ENCODE peak calls at places on chromosomes 4 and X, in nine cellular contexts. Q, F, J, R, D, Z, P, V and I are unnamed samples.

GRCh38 chr4:140707325-140707724 is 48.9 kb downstream of the TBC1D9 start:
- DNase-seq in V (no peak), D (no peak), J (no peak), Q (no peak), P (no peak), Z (no peak), R (no peak), F (no peak), I (no peak)

GRCh38 chr4:138643827-138644226 is 371.8 kb upstream of the NOCT start:
- DNase-seq in P (no peak), Z (no peak), J (no peak), Q (no peak), R (peak), D (no peak), V (no peak), F (no peak), I (no peak)

GRCh38 chr4:75494563-75494962 is 19.6 kb downstream of the RCHY1 start:
- DNase-seq in J (no peak), P (no peak), R (peak), Z (no peak), F (no peak), Q (no peak), V (no peak), D (no peak), I (no peak)

GRCh38 chr4:56128231-56128630 is 179.5 kb downstream of the CEP135 start:
- DNase-seq in Q (no peak), Z (no peak), F (no peak), J (peak), R (peak), D (no peak), V (no peak), P (no peak), I (no peak)

GRCh38 chr4:59553063-59553738 is 1646.9 kb upstream of the ADGRL3 start:
- DNase-seq in P (no peak), R (no peak), D (no peak), F (peak), Q (no peak), J (peak), V (no peak), Z (no peak), I (no peak)

GRCh38 chrX:54413753-54414152 is 26.5 kb upstream of the TSR2 start:
- DNase-seq in Q (no peak), V (no peak), J (no peak), P (no peak), R (no peak), Z (no peak), D (no peak), F (no peak), I (no peak)

GRCh38 chr4:158970786-158971185 is 132.1 kb upstream of the RAPGEF2 start:
- DNase-seq in F (no peak), P (no peak), Q (no peak), J (no peak), Z (no peak), R (peak), D (no peak), V (no peak), I (no peak)

GRCh38 chr4:165707126-165707525 is 165.9 kb upstream of the TLL1 start:
- DNase-seq in R (no peak), P (no peak), V (no peak), J (no peak), D (no peak), F (no peak), Q (no peak), Z (no peak), I (no peak)

GRCh38 chrX:31132803-31133202 is 61.0 kb upstream of the FTHL17 start:
- DNase-seq in V (no peak), P (no peak), F (no peak), R (no peak), J (no peak), Q (no peak), Z (no peak), D (no peak), I (no peak)

GRCh38 chr4:37891221-37892159 is 606 bp downstream of the TBC1D1 start:
- DNase-seq in Q (peak), Z (peak), D (peak), F (peak), R (peak), J (peak), P (peak), V (no peak), I (peak)

GRCh38 chr4:145098675-145099037 is 545 bp downstream of the ABCE1 start:
- DNase-seq in J (peak), V (no peak), D (peak), Q (peak), P (no peak), R (peak), Z (peak), F (peak), I (peak)

GRCh38 chr4:7218686-7219085 is 26.3 kb downstream of the SORCS2 start:
- DNase-seq in Q (no peak), J (no peak), F (no peak), D (no peak), Z (no peak), V (no peak), R (no peak), P (no peak), I (no peak)

GRCh38 chrX:69150294-69150960 is 14.8 kb downstream of the PJA1 start:
- DNase-seq in Q (no peak), R (no peak), F (no peak), P (no peak), J (no peak), D (no peak), Z (no peak), V (no peak), I (no peak)

GRCh38 chr4:163621844-163622243 is 127.4 kb downstream of the TMA16 start:
- DNase-seq in J (no peak), R (no peak), D (no peak), P (no peak), F (no peak), Q (no peak), Z (no peak), V (no peak), I (no peak)

GRCh38 chrX:110162867-110163266 is 155.0 kb downstream of the AMMECR1 start:
- DNase-seq in D (no peak), R (no peak), V (no peak), Z (no peak), F (no peak), P (no peak), J (no peak), Q (no peak), I (no peak)

GRCh38 chr4:150001815-150002214 is 76.4 kb upstream of the DCLK2 start:
- DNase-seq in J (no peak), R (peak), Q (no peak), V (no peak), D (no peak), Z (no peak), P (no peak), F (no peak), I (no peak)

GRCh38 chr4:2071912-2072867 is 13.1 kb downstream of the NAT8L start:
- DNase-seq in Q (no peak), Z (no peak), D (peak), P (no peak), R (no peak), F (no peak), J (no peak), V (no peak), I (no peak)

GRCh38 chr4:143641406-143641805 is 59.1 kb downstream of the FREM3 start:
- DNase-seq in Z (no peak), D (no peak), P (no peak), J (peak), F (no peak), R (no peak), Q (no peak), V (no peak), I (no peak)

GRCh38 chr4:37732787-37733186 is 46.6 kb upstream of the RELL1 start:
- DNase-seq in R (no peak), V (no peak), Q (no peak), F (no peak), J (no peak), P (no peak), D (no peak), Z (no peak), I (no peak)

GRCh38 chr4:140096921-140097320 is 57.1 kb downstream of the MAML3 start:
- DNase-seq in R (peak), J (no peak), V (no peak), D (no peak), F (no peak), Q (no peak), Z (no peak), P (no peak), I (no peak)

GRCh38 chr4:139607302-139608060 is 51.5 kb upstream of the SETD7 start:
- DNase-seq in P (no peak), Z (no peak), Q (no peak), F (no peak), J (no peak), D (no peak), V (no peak), R (no peak), I (no peak)

GRCh38 chr4:31461425-31461824 is 741.3 kb downstream of the PCDH7 start:
- DNase-seq in R (no peak), Q (no peak), P (no peak), D (no peak), J (no peak), Z (no peak), V (no peak), F (no peak), I (no peak)

GRCh38 chr4:182286035-182286434 is 42.8 kb downstream of the TENM3 start:
- DNase-seq in J (no peak), V (peak), Q (no peak), D (no peak), P (no peak), F (no peak), Z (no peak), R (peak), I (no peak)

GRCh38 chr4:125677665-125678307 is 363.0 kb downstream of the FAT4 start:
- DNase-seq in F (no peak), Q (no peak), J (peak), D (no peak), R (no peak), V (no peak), Z (no peak), P (no peak), I (no peak)

GRCh38 chr4:84849051-84849640 is 117.3 kb downstream of the WDFY3 start:
- DNase-seq in D (no peak), J (no peak), Q (no peak), V (no peak), Z (no peak), R (no peak), P (no peak), F (no peak), I (no peak)

GRCh38 chr4:87465739-87466366 is 43.5 kb downstream of the NUDT9 start:
- DNase-seq in D (no peak), J (peak), Z (no peak), V (no peak), F (peak), Q (no peak), R (peak), P (no peak), I (peak)

GRCh38 chr4:184312126-184312525 is 94.5 kb upstream of the ENPP6 start:
- DNase-seq in D (no peak), V (peak), J (no peak), Z (no peak), P (no peak), Q (no peak), F (no peak), R (no peak), I (no peak)

GRCh38 chrX:153406903-153407302 is 4.4 kb upstream of the ZFP92 start:
- DNase-seq in D (no peak), P (no peak), F (no peak), Z (no peak), V (no peak), J (no peak), R (no peak), Q (no peak), I (no peak)

GRCh38 chr4:128329638-128330037 is 42.0 kb upstream of the PGRMC2 start:
- DNase-seq in Z (no peak), F (no peak), Q (no peak), R (no peak), J (no peak), P (no peak), D (no peak), V (no peak), I (no peak)

GRCh38 chr4:167032876-167033275 is 201.4 kb downstream of the SPOCK3 start:
- DNase-seq in P (no peak), Z (no peak), F (no peak), V (no peak), D (no peak), R (peak), J (peak), Q (no peak), I (no peak)

GRCh38 chr4:153651961-153652784 is 31.9 kb upstream of the TLR2 start:
- DNase-seq in J (no peak), Z (no peak), R (no peak), V (no peak), F (no peak), P (no peak), D (no peak), Q (peak), I (no peak)

GRCh38 chr4:1295405-1296055 is 5.8 kb downstream of the MAEA start:
- DNase-seq in V (peak), F (no peak), Q (peak), J (no peak), R (no peak), D (peak), Z (no peak), P (no peak), I (no peak)

GRCh38 chr4:141347738-141348524 is 127.2 kb downstream of the ZNF330 start:
- DNase-seq in V (no peak), F (no peak), P (no peak), Z (no peak), J (peak), R (peak), D (no peak), Q (no peak), I (no peak)

GRCh38 chr4:94397635-94398034 is 54.1 kb upstream of the PDLIM5 start:
- DNase-seq in P (no peak), F (no peak), J (no peak), R (no peak), Q (no peak), V (no peak), D (no peak), Z (no peak), I (no peak)

GRCh38 chr4:36256398-36256828 is 12.1 kb upstream of the ARAP2 start:
- DNase-seq in P (no peak), R (no peak), J (no peak), Z (peak), Q (no peak), V (no peak), D (no peak), F (no peak), I (no peak)

GRCh38 chrX:38117485-38117884 is 103.2 kb downstream of the SRPX start:
- DNase-seq in P (peak), J (peak), D (no peak), Q (no peak), V (no peak), F (no peak), R (peak), Z (no peak), I (no peak)

GRCh38 chr4:53705151-53705764 is 114.0 kb upstream of the LNX1 start:
- DNase-seq in Q (no peak), Z (no peak), P (no peak), J (no peak), D (no peak), F (no peak), R (no peak), V (no peak), I (no peak)

GRCh38 chrX:43467608-43468234 is 188.4 kb upstream of the MAOA start:
- DNase-seq in J (no peak), Q (no peak), R (no peak), V (no peak), F (no peak), D (no peak), P (no peak), Z (no peak), I (no peak)

DNA sequence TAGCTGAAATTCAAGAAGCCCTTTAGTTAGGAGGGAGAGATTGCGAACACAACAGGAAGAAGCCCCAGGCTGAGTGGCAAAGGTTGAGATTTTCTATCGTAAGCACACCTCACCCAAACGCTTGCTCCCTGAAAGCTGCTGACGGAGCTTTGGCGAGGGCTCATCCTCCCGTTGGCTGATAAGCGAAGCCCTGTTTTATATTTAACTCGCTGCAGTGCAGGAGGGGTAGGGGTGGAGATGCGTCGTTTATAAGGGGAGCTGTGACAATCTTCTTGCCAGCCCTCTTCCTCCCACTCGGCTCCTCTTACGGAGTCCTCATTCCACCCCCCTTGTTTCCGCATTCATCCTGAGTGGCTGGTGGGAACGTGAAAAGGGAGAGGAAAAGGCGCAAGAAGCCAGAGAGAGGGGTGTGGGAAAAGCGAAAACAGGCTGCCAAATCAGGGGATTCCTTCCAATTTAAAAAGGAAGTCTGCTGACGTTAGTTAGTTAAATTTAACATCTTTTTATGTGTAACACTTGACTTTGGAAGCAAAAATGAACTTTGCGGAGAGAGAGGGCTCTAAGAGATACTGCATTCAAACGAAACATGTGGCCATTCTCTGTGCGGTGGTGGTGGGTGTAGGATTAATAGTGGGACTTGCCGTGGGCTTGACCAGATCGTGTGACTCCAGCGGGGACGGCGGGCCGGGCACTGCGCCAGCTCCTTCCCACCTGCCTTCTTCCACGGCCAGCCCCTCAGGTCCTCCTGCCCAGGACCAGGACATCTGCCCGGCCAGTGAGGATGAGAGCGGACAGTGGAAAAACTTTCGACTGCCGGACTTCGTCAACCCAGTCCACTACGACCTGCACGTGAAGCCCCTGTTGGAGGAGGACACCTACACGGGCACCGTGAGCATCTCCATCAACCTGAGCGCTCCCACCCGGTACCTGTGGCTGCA is at the start of gene ENPEP:
- DNase-seq in J (no peak), V (peak), F (no peak), P (no peak), D (peak), R (peak), Z (peak), Q (no peak), I (peak)
- H3K4me3 ChIP-seq in J (no peak), V (no peak), F (peak), P (peak), D (no peak), R (peak), Z (peak), Q (peak), I (peak)

GRCh38 chr4:44727471-44727870 is 1.1 kb upstream of the GNPDA2 start:
- DNase-seq in Z (no peak), F (no peak), V (no peak), D (no peak), J (no peak), Q (no peak), P (no peak), R (no peak), I (no peak)

GRCh38 chr4:44725166-44725565 is 1.2 kb downstream of the GNPDA2 start:
- DNase-seq in V (no peak), P (no peak), F (no peak), D (no peak), J (no peak), Q (no peak), R (peak), Z (no peak), I (no peak)

GRCh38 chr4:44722001-44722400 is 4.4 kb downstream of the GNPDA2 start:
- DNase-seq in Z (no peak), V (no peak), P (no peak), J (no peak), F (no peak), R (no peak), D (no peak), Q (no peak), I (no peak)

DNA sequence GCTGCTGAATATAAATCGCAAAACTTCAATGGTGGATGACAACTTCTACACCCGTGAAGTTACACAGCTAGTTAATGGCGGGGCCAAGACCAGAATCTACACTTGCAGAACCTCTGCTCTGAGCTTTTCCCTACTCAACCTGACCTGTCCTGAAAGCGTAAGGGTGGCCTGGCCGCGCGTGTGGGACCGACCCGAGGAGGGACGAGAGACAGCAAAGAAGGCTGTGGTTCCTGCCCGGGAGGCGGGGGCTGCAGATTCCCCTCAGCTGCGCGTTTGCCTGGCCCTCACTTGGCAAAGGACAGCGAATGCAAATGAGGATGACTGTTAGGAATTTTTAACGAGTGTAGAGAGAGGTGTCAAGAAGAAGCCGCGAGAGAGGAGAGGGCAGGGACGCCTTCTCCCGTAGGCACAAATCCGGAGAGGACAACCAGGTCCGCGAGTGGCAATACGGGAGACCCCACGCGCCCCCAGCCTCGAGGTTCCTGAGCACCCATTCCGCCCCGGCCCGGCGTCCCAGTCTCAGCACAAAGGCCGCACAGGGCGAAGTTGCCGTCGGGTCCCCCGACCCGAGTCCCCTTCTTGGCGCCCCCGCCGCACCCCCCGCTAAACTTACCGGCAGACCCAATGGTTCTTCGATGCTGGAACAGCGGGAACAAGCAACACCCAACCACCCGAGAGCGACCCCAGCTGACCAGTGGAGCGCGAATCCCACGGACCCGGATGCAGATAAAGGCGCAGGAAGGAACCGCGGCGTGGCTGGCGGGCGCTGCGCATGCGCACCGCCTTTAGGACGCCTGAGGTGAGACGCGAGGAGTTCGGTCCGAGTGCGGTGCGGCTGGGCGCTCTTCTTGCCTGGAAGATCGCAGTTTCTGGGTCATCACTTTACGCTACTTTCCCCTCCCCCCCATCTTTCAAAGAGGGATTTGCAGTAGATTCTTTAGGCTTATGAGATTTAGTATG is at the start of gene GNPDA2:
- DNase-seq in Q (peak), P (peak), V (peak), R (peak), D (peak), Z (peak), J (peak), F (peak), I (peak)
- TF ChIP-seq POLR2A in Q (no peak), P (peak), V (no peak), R (no peak), D (peak), Z (peak), J (peak), F (peak), I (peak)

GRCh38 chrX:40172169-40172979 is 74.6 kb upstream of the BCOR start:
- DNase-seq in P (peak), D (peak), F (no peak), Q (no peak), V (peak), J (peak), Z (peak), R (peak), I (peak)
- H3K4me3 ChIP-seq in P (peak), D (peak), F (no peak), Q (peak), V (peak), J (peak), Z (peak), R (peak), I (peak)

GRCh38 chrX:156002517-156002916 is 5.0 kb downstream of the IL9R start:
- DNase-seq in P (no peak), Q (no peak), F (no peak), J (no peak), V (peak), D (no peak), Z (no peak), R (no peak), I (no peak)
- TF ChIP-seq POLR2A in P (no peak), Q (no peak), F (no peak), J (no peak), V (no peak), D (no peak), Z (no peak), R (no peak), I (no peak)